ENCODE peak calls at places on chromosome 12, in six cellular contexts. C is right lobe of liver, M is AG09309, R is MM.1S, W is left ventricle myocardium inferior, P is keratinocyte. G is an unnamed sample.

GRCh38 chr12:93622485-93622884 is 50.0 kb downstream of the SOCS2 start:
- DNase-seq in M (peak; percentile 75), R (no peak), C (no peak), P (no peak), W (no peak), G (peak; percentile 21)

GRCh38 chr12:31874961-31875608 is 84.1 kb upstream of the RESF1 start:
- DNase-seq in M (peak; percentile 16), W (peak; percentile 55), P (peak; percentile 9), R (peak; percentile 21), C (peak; percentile 56), G (no peak)

GRCh38 chr12:89889051-89889450 is 180.4 kb upstream of the ATP2B1 start:
- DNase-seq in C (no peak), R (no peak), W (no peak), P (no peak), M (no peak), G (no peak)

GRCh38 chr12:124398578-124399227 is 103.8 kb downstream of the RFLNA start:
- DNase-seq in W (peak; percentile 77), R (no peak), M (no peak), P (no peak), C (no peak), G (no peak)

GRCh38 chr12:51199546-51199945 is 18.3 kb downstream of the POU6F1 start:
- DNase-seq in C (no peak), W (no peak), R (no peak), P (no peak), M (no peak), G (no peak)

GRCh38 chr12:112684742-112685141 is 106.8 kb upstream of the RPH3A start:
- DNase-seq in M (no peak), P (no peak), R (no peak), W (no peak), C (no peak), G (no peak)

GRCh38 chr12:38746744-38747143 is 158.6 kb downstream of the CPNE8 start:
- DNase-seq in R (no peak), C (no peak), M (no peak), W (no peak), P (no peak), G (no peak)

GRCh38 chr12:98758331-98758730 is 113.2 kb downstream of the APAF1 start:
- DNase-seq in M (no peak), R (no peak), C (no peak), W (peak; percentile 25), P (no peak), G (no peak)

GRCh38 chr12:67137256-67137655 is 131.9 kb upstream of the CAND1 start:
- DNase-seq in P (no peak), M (no peak), R (no peak), C (no peak), W (no peak), G (no peak)

GRCh38 chr12:106804668-106805067 is 30.2 kb downstream of the RIC8B start:
- DNase-seq in W (no peak), R (no peak), M (no peak), C (no peak), P (no peak), G (no peak)

GRCh38 chr12:14275886-14276285 is 89.6 kb upstream of the ATF7IP start:
- DNase-seq in R (no peak), M (no peak), P (no peak), W (no peak), C (no peak), G (no peak)

GRCh38 chr12:131313635-131314034 is 359.9 kb downstream of the ADGRD1 start:
- DNase-seq in C (no peak), P (no peak), M (no peak), R (no peak), W (no peak), G (no peak)

GRCh38 chr12:51886021-51886710 is 1.7 kb upstream of the ANKRD33 start:
- DNase-seq in M (peak; percentile 92), P (no peak), W (peak; percentile 64), R (peak; percentile 78), C (peak; percentile 67), G (peak; percentile 69)

DNA sequence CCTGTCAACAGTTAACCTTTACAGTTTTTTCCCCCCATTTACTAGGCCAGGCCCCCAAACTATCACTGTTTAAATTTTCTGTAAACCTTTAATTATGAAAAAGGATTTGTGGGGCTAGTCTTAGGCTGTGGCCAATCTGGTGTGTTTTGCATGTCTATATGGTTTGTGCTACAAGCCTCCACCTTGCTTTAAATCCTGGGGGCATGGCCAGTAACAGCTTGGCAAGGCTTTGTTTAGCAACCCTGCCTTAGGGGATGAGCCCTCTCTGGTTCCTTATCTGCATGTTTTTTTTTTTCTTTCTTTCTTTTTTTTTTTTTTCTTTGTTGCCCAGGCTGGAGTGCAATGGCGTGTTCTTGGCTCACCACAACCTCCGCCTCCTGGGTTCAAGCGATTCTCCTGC is 102.7 kb downstream of the KCNMB4 start:
- DNase-seq in M (no peak), C (no peak), W (no peak), P (no peak), R (no peak), G (no peak)
- H3K4me3 ChIP-seq in M (no peak overlapping the region), C (peak overlapping the region; percentile 2), W (no peak overlapping the region), P (no peak overlapping the region), R (no peak overlapping the region), G (no peak overlapping the region)

DNA sequence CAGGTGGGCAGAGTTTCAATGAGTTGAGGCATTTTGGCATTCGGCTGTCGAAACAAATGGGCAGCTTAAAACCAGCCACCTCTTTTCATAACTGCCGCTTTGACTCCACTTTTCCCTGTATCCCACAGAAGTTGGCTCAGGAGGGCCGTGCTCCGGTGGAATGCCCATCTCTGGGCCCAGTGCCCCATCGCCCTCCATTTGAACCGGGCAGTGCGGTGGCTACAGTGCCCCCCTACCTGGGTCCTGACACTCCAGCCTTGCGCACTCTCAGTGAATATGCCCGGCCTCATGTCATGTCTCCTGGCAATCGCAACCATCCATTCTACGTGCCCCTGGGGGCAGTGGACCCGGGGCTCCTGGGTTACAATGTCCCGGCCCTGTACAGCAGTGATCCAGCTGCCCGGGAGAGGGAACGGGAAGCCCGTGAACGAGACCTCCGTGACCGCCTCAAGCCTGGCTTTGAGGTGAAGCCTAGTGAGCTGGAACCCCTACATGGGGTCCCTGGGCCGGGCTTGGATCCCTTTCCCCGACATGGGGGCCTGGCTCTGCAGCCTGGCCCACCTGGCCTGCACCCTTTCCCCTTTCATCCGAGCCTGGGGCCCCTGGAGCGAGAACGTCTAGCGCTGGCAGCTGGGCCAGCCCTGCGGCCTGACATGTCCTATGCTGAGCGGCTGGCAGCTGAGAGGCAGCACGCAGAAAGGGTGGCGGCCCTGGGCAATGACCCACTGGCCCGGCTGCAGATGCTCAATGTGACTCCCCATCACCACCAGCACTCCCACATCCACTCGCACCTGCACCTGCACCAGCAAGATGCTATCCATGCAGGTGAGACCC is 5.0 kb upstream of the RNU7-1 start:
- DNase-seq in M (no peak), W (no peak), C (no peak), R (no peak), P (no peak), G (no peak)
- TF ChIP-seq CTCF in M (no peak), W (no peak), C (no peak), R (no peak), P (no peak), G (no peak)

GRCh38 chr12:47082963-47083621 is 3.3 kb upstream of the AMIGO2 start:
- DNase-seq in P (peak; percentile 76), W (no peak), R (no peak), C (no peak), M (peak; percentile 95), G (no peak)
- H3K4me3 ChIP-seq in P (no peak overlapping the region), W (no peak overlapping the region), R (no peak overlapping the region), C (no peak overlapping the region), M (no peak overlapping the region), G (no peak overlapping the region)

GRCh38 chr12:27627123-27627835 is 69.0 kb upstream of the REP15 start:
- DNase-seq in M (peak; percentile 74), C (no peak), R (no peak), W (no peak), P (no peak), G (no peak)
- TF ChIP-seq CTCF in M (no peak), C (no peak), R (no peak), W (no peak), P (no peak), G (no peak)

GRCh38 chr12:104986022-104986941 is at the start of gene NOPCHAP1:
- DNase-seq in M (peak; percentile 29), C (peak; percentile 92), W (peak; percentile 95), P (peak; percentile 5), R (peak; percentile 81), G (peak; percentile 95)

GRCh38 chr12:104990950-104991349 is 4.8 kb downstream of the NOPCHAP1 start:
- DNase-seq in R (no peak), W (no peak), C (no peak), M (no peak), P (no peak), G (no peak)

DNA sequence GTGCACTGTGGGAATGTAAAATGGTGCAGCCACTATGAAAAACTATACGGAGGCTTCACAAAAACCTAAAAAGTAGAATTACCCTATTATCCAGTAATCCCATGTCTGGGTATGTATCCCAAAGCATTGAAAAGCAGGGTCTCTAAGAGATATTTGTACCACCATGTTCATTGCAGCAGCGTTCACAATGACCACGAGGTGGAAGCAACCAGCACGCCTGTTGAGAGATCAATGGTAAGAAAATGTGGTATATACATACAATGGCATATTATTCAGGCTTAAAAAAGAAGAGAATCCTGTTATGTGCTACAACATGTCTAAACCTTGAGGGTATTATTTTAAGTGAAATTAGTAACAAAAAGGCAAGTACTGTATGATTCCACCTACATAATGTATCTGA is 910 bp upstream of the NOPCHAP1 start:
- DNase-seq in W (no peak), C (no peak), P (no peak), R (peak; percentile 35), M (no peak), G (no peak)
- H3K4me3 ChIP-seq in W (peak overlapping the region; percentile 95), C (no peak overlapping the region), P (no peak overlapping the region), R (peak overlapping the region; percentile 77), M (no peak overlapping the region), G (no peak overlapping the region)

GRCh38 chr12:30754750-30755394 is at the start of gene CAPRIN2:
- DNase-seq in R (peak; percentile 98), C (peak; percentile 99), P (peak; percentile 38), M (peak; percentile 76), W (peak; percentile 97), G (peak; percentile 96)
- TF ChIP-seq CTCF in R (peak; percentile 24), C (peak; percentile 39), P (peak; percentile 34), M (peak; percentile 23), W (peak; percentile 54), G (peak; percentile 11)

GRCh38 chr12:54624316-54625279 is 10.1 kb downstream of the LACRT start:
- DNase-seq in P (no peak), M (no peak), R (no peak), C (no peak), W (no peak), G (no peak)
- H3K4me3 ChIP-seq in P (no peak overlapping the region), M (no peak overlapping the region), R (no peak overlapping the region), C (no peak overlapping the region), W (no peak overlapping the region), G (no peak overlapping the region)

G was measured in lung.